ENCODE peak calls at places on chromosomes 1 and 21, in four cellular contexts. U, S, H and D are unnamed samples.

GRCh38 chr1:242784807-242785206 is 260.3 kb upstream of the PLD5 start:
- DNase-seq in U (peak), S (no peak), H (no peak), D (no peak)

GRCh38 chr1:19687414-19687813 is 22.7 kb downstream of the HTR6 start:
- DNase-seq in U (no peak), S (no peak), H (no peak), D (no peak)

GRCh38 chr1:109470245-109470644 is 3.9 kb downstream of the SYPL2 start:
- DNase-seq in U (no peak), S (no peak), H (no peak), D (no peak)

GRCh38 chr1:7726623-7727022 is 44.5 kb upstream of the VAMP3 start:
- DNase-seq in U (no peak), S (no peak), H (no peak), D (no peak)

GRCh38 chr1:237875291-237875690 is 15.4 kb downstream of the ZP4 start:
- DNase-seq in U (no peak), S (no peak), H (no peak), D (no peak)

GRCh38 chr1:31870086-31870736 is 54.4 kb upstream of the SPOCD1 start:
- DNase-seq in U (no peak), S (no peak), H (no peak), D (no peak)

GRCh38 chr1:41396084-41396483 is 34.9 kb downstream of the FOXO6 start:
- DNase-seq in U (no peak), S (no peak), H (peak), D (no peak)

GRCh38 chr1:64006276-64007051 is 197.0 kb upstream of the UBE2U start:
- DNase-seq in U (peak), S (no peak), H (no peak), D (no peak)

GRCh38 chr1:210376836-210377377 is 48.2 kb downstream of the HHAT start:
- DNase-seq in U (no peak), S (no peak), H (no peak), D (no peak)

GRCh38 chr1:230758705-230759354 is 11.6 kb downstream of the CAPN9 start:
- DNase-seq in U (no peak), S (no peak), H (no peak), D (no peak)

GRCh38 chr1:96521994-96522760 is 199.4 kb upstream of the PTBP2 start:
- DNase-seq in U (no peak), S (no peak), H (no peak), D (no peak)

GRCh38 chr1:37137018-37137417 is 102.7 kb upstream of the GRIK3 start:
- DNase-seq in U (no peak), S (no peak), H (peak), D (no peak)

GRCh38 chr1:157040802-157041201 is 4.7 kb downstream of the ARHGEF11 start:
- DNase-seq in U (no peak), S (no peak), H (no peak), D (no peak)

GRCh38 chr1:167057297-167057688 is 32.9 kb downstream of the GPA33 start:
- DNase-seq in U (peak), S (no peak), H (peak), D (peak)

GRCh38 chr1:196873385-196873784 is 14.5 kb upstream of the CFHR4 start:
- DNase-seq in U (no peak), S (no peak), H (peak), D (no peak)

GRCh38 chr1:171611306-171611705 is 10.7 kb upstream of the MYOCOS start:
- DNase-seq in U (no peak), S (no peak), H (no peak), D (no peak)

GRCh38 chr1:56803561-56804156 is 15.5 kb downstream of the FYB2 start:
- DNase-seq in U (peak), S (no peak), H (no peak), D (peak)

GRCh38 chr1:89518116-89518780 is 6.4 kb upstream of the LRRC8B start:
- DNase-seq in U (no peak), S (no peak), H (no peak), D (no peak)

GRCh38 chr1:9883585-9884449 is 26.3 kb downstream of the CTNNBIP1 start:
- DNase-seq in U (no peak), S (no peak), H (no peak), D (peak)

GRCh38 chr1:214280386-214281029 is 451 bp upstream of the SMYD2 start:
- DNase-seq in U (no peak), S (no peak), H (peak), D (peak)

GRCh38 chr21:42165901-42166300 is 53.0 kb upstream of the ABCG1 start:
- DNase-seq in U (no peak), S (no peak), H (no peak), D (peak)

GRCh38 chr1:242454262-242455051 is 70.0 kb downstream of the PLD5 start:
- DNase-seq in U (peak), S (no peak), H (peak), D (no peak)

GRCh38 chr1:53331446-53332187 is 3.7 kb upstream of the LRP8 start:
- DNase-seq in U (no peak), S (no peak), H (no peak), D (no peak)

GRCh38 chr1:21174638-21175323 is 1.9 kb downstream of the EIF4G3 start:
- DNase-seq in U (no peak), S (no peak), H (no peak), D (no peak)

GRCh38 chr1:33572387-33572786 is 99.9 kb downstream of the ZSCAN20 start:
- DNase-seq in U (no peak), S (no peak), H (no peak), D (no peak)

GRCh38 chr1:104921552-104921951 is 1171.9 kb downstream of the AMY1C start:
- DNase-seq in U (no peak), S (no peak), H (no peak), D (no peak)

GRCh38 chr1:151803164-151803563 is 2.1 kb downstream of the LINGO4 start:
- DNase-seq in U (no peak), S (no peak), H (no peak), D (no peak)

GRCh38 chr1:114075546-114076249 is 78.0 kb downstream of the SYT6 start:
- DNase-seq in U (no peak), S (no peak), H (no peak), D (no peak)

GRCh38 chr1:93763981-93764750 is 82.5 kb upstream of the BCAR3 start:
- DNase-seq in U (no peak), S (no peak), H (no peak), D (no peak)

GRCh38 chr21:45465105-45465504 is 60.1 kb downstream of the COL18A1 start:
- DNase-seq in U (no peak), S (no peak), H (peak), D (no peak)

GRCh38 chr1:158180741-158181576 is at the start of gene CD1D:
- DNase-seq in U (no peak), S (no peak), H (no peak), D (peak)